ENCODE peak calls at places on chromosomes 1 and 21, in eight cellular contexts. T is astrocyte, I is esophagus squamous epithelium, C is BE2C, E is GM23338, Y is HCT116, Q is pancreas, N is vagina. J is an unnamed sample.

GRCh38 chr1:29520571-29521437 is 284.5 kb downstream of the PTPRU start:
- DNase-seq in T (peak; percentile 1), I (no peak), C (no peak), E (no peak), Y (no peak), Q (no peak), N (peak; percentile 77), J (no peak)

GRCh38 chr1:172650474-172651193 is 8.3 kb upstream of the FASLG start:
- DNase-seq in T (no peak), I (no peak), C (no peak), E (no peak), Y (no peak), Q (no peak), N (no peak), J (no peak)

GRCh38 chr1:86993269-86993985 is 79.0 kb downstream of the HS2ST1 start:
- DNase-seq in T (peak; percentile 22), I (no peak), C (no peak), E (no peak), Y (no peak), Q (no peak), N (no peak), J (no peak)

GRCh38 chr1:33130297-33130696 is 49.3 kb downstream of the AZIN2 start:
- DNase-seq in T (no peak), I (no peak), C (no peak), E (no peak), Y (no peak), Q (no peak), N (peak; percentile 65), J (peak; percentile 98)

GRCh38 chr1:33338495-33339211 is 17.8 kb upstream of the A3GALT2 start:
- DNase-seq in T (peak; percentile 74), I (no peak), C (no peak), E (peak; percentile 63), Y (no peak), Q (peak; percentile 64), N (peak; percentile 95), J (no peak)

GRCh38 chr1:74468982-74469603 is 43.3 kb downstream of the LRRC53 start:
- DNase-seq in T (peak; percentile 28), I (no peak), C (no peak), E (peak; percentile 77), Y (peak; percentile 18), Q (no peak), N (no peak), J (no peak)

GRCh38 chr1:23533288-23534130 is 2.5 kb upstream of the E2F2 start:
- DNase-seq in T (no peak), I (no peak), C (no peak), E (no peak), Y (no peak), Q (no peak), N (no peak), J (no peak)

GRCh38 chr1:13807213-13807612 is 107.2 kb downstream of the PRDM2 start:
- DNase-seq in T (no peak), I (no peak), C (peak; percentile 26), E (peak; percentile 82), Y (peak; percentile 12), Q (peak; percentile 46), N (no peak), J (no peak)

GRCh38 chr1:207218512-207219352 is 102.7 kb upstream of the CD55 start:
- DNase-seq in T (no peak), I (no peak), C (no peak), E (no peak), Y (no peak), Q (peak; percentile 21), N (no peak), J (no peak)

GRCh38 chr1:245345191-245345884 is 190.6 kb downstream of the KIF26B start:
- DNase-seq in T (no peak), I (no peak), C (peak; percentile 22), E (peak; percentile 80), Y (no peak), Q (no peak), N (no peak), J (no peak)

GRCh38 chr1:183885142-183885735 is 80.3 kb downstream of the RGL1 start:
- DNase-seq in T (peak; percentile 17), I (no peak), C (no peak), E (no peak), Y (no peak), Q (no peak), N (no peak), J (no peak)

GRCh38 chr1:197042676-197043341 is 24.3 kb downstream of the F13B start:
- DNase-seq in T (no peak), I (no peak), C (no peak), E (no peak), Y (no peak), Q (no peak), N (no peak), J (no peak)

GRCh38 chr21:29133796-29134195 is 3.4 kb downstream of the MAP3K7CL start:
- DNase-seq in T (peak; percentile 64), I (no peak), C (no peak), E (peak; percentile 9), Y (no peak), Q (no peak), N (no peak), J (no peak)

GRCh38 chr1:116334015-116334547 is 39.0 kb upstream of the ATP1A1 start:
- DNase-seq in T (no peak), I (no peak), C (peak; percentile 47), E (no peak), Y (no peak), Q (peak; percentile 37), N (no peak), J (no peak)

GRCh38 chr1:16167331-16168143 is 11.7 kb upstream of the EPHA2 start:
- DNase-seq in T (no peak), I (no peak), C (peak; percentile 60), E (peak; percentile 92), Y (no peak), Q (no peak), N (no peak), J (no peak)

GRCh38 chr21:45594721-45595489 is 48.6 kb upstream of the PCBP3 start:
- DNase-seq in T (no peak), I (no peak), C (peak; percentile 3), E (no peak), Y (no peak), Q (no peak), N (no peak), J (no peak)

GRCh38 chr1:203624341-203624712 is 2.3 kb upstream of the ATP2B4 start:
- DNase-seq in T (no peak), I (no peak), C (no peak), E (peak; percentile 52), Y (no peak), Q (no peak), N (no peak), J (no peak)

GRCh38 chr1:12594966-12595838 is 22.8 kb downstream of the DHRS3 start:
- DNase-seq in T (peak; percentile 70), I (no peak), C (peak; percentile 25), E (peak; percentile 89), Y (no peak), Q (peak; percentile 45), N (no peak), J (peak; percentile 72)

GRCh38 chr1:76901158-76901767 is 34.0 kb downstream of the ST6GALNAC5 start:
- DNase-seq in T (peak; percentile 32), I (no peak), C (peak; percentile 42), E (peak; percentile 80), Y (peak; percentile 54), Q (no peak), N (no peak), J (peak; percentile 52)

GRCh38 chr1:87130437-87130836 is 198.2 kb upstream of the LMO4 start:
- DNase-seq in T (no peak), I (no peak), C (no peak), E (no peak), Y (no peak), Q (no peak), N (no peak), J (no peak)

GRCh38 chr21:15241997-15242767 is 177.4 kb upstream of the NRIP1 start:
- DNase-seq in T (no peak), I (no peak), C (no peak), E (peak; percentile 92), Y (no peak), Q (no peak), N (no peak), J (no peak)

DNA sequence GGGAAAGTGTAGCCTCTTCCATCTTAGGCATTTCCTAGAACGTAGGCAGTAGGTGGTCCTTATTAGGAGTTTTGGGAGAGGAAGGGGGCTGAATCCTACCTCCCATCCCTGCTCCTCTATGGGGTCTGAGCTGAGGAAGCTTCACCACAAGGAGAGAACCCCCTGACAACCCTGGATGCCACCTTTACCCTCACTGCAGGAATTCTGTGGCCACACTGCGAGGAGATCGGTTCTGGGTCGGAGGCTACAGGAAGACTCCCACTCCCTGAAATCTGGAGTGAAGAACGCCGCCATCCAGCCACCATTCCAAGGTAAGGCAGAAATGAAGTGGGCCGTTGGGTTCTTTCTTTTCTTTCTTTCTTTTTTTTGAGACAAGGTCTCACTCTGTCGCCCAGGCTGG is 1.5 kb downstream of the MX1 start:
- DNase-seq in T (no peak), I (no peak), C (no peak), E (no peak), Y (no peak), Q (no peak), N (peak; percentile 85), J (no peak)
- H3K27me3 ChIP-seq in T (peaks cover 10% of the 10 kb centered on the region), I (no peaks in the 10 kb centered on the region), C (no peaks in the 10 kb centered on the region), E (peaks cover 42% of the 10 kb centered on the region), Y (peaks cover 4% of the 10 kb centered on the region), Q (no peaks in the 10 kb centered on the region), N (no peaks in the 10 kb centered on the region), J (no peaks in the 10 kb centered on the region)

DNA sequence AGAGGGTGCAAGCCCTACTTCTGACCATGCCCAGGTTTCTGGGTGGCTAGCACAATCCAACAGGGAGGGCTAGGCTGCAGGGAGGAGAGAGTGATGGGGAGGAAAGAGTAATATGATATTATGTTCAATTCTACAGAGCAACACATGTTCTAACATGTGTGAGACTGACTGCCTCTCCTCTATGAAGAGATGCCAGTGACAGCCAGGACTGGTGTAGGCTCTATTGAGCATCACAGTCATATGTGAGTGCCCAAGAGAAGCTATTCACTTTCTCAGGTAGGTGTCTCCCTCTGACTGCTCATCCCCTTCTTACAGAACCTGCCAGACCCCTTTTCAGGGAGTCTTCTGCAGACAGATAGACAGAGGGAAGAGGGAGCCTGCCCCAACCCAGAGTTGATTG is 446.1 kb downstream of the SIPA1L2 start:
- DNase-seq in T (no peak), I (no peak), C (no peak), E (no peak), Y (no peak), Q (no peak), N (no peak), J (no peak)
- H3K4me3 ChIP-seq in T (no peak overlapping the region), I (no peak overlapping the region), C (no peak overlapping the region), E (no peak overlapping the region), Y (no peak overlapping the region), Q (no peak overlapping the region), N (no peak overlapping the region), J (no peak overlapping the region)

GRCh38 chr1:64519921-64520320 is 50.0 kb downstream of the CACHD1 start:
- DNase-seq in T (peak; percentile 77), I (no peak), C (no peak), E (no peak), Y (no peak), Q (peak; percentile 20), N (no peak), J (no peak)
- H3K36me3 ChIP-seq in T (no peaks in the 10 kb centered on the region), I (no peaks in the 10 kb centered on the region), C (no peaks in the 10 kb centered on the region), E (no peaks in the 10 kb centered on the region), Y (no peaks in the 10 kb centered on the region), Q (no peaks in the 10 kb centered on the region), N (no peaks in the 10 kb centered on the region), J (no peaks in the 10 kb centered on the region)

DNA sequence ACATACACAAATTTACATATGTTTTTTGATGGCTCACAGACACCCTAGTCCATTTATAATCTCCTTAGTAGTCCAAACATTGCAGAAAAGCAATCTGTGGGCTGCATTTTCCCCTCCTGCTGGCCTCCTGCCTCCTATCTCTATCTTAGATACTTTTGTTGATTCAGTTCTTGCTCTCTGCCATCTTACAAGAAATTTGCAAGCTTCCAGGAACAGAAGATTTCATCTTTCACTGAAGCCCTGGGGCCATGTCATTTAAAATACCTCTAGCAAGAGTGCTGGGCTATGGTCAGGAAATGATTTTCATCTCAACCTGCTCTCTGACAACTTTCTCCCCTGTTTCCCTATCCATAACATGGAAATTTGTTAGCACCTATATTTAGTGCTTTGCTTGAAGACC is 50.6 kb downstream of the DUSP10 start:
- DNase-seq in T (no peak), I (no peak), C (no peak), E (no peak), Y (no peak), Q (no peak), N (no peak), J (no peak)
- H3K27me3 ChIP-seq in T (no peaks in the 10 kb centered on the region), I (no peaks in the 10 kb centered on the region), C (no peaks in the 10 kb centered on the region), E (no peaks in the 10 kb centered on the region), Y (no peaks in the 10 kb centered on the region), Q (no peaks in the 10 kb centered on the region), N (no peaks in the 10 kb centered on the region), J (no peaks in the 10 kb centered on the region)